ENCODE peak calls at places on chromosomes 11 and 22, in eight cellular contexts. One of them, this sample, is unnamed.

GRCh38 chr22:35987487-35987886 is 41.1 kb downstream of the RBFOX2 start:
- DNase-seq in suprapubic skin: no peak
- DNase-seq in uterus: no peak
- DNase-seq in right atrium auricular region: no peak
- DNase-seq in progenitor cell of endocrine pancreas: no peak
- DNase-seq in endothelial cell: no peak
- DNase-seq in left lung: no peak
- DNase-seq in heart left ventricle: no peak
- DNase-seq in this sample: no peak

GRCh38 chr22:30871391-30872281 is 96.9 kb downstream of the MORC2 start:
- DNase-seq in heart left ventricle: peak; percentile 8
- DNase-seq in progenitor cell of endocrine pancreas: no peak
- DNase-seq in right atrium auricular region: no peak
- DNase-seq in suprapubic skin: peak; percentile 66
- DNase-seq in left lung: peak; percentile 15
- DNase-seq in endothelial cell: no peak
- DNase-seq in uterus: no peak
- DNase-seq in this sample: no peak

GRCh38 chr11:6260207-6260726 is 629 bp downstream of the CCKBR start:
- DNase-seq in left lung: no peak
- DNase-seq in endothelial cell: no peak
- DNase-seq in suprapubic skin: no peak
- DNase-seq in right atrium auricular region: no peak
- DNase-seq in uterus: no peak
- DNase-seq in heart left ventricle: no peak
- DNase-seq in progenitor cell of endocrine pancreas: no peak
- DNase-seq in this sample: no peak

GRCh38 chr22:17578129-17578754 is 14.9 kb downstream of the SLC25A18 start:
- DNase-seq in progenitor cell of endocrine pancreas: no peak
- DNase-seq in heart left ventricle: peak; percentile 38
- DNase-seq in suprapubic skin: no peak
- DNase-seq in endothelial cell: no peak
- DNase-seq in uterus: no peak
- DNase-seq in right atrium auricular region: peak; percentile 84
- DNase-seq in left lung: peak; percentile 56
- DNase-seq in this sample: no peak

GRCh38 chr11:13169709-13170108 is 107.9 kb upstream of the BMAL1 start:
- DNase-seq in uterus: no peak
- DNase-seq in endothelial cell: no peak
- DNase-seq in left lung: no peak
- DNase-seq in heart left ventricle: no peak
- DNase-seq in right atrium auricular region: no peak
- DNase-seq in suprapubic skin: no peak
- DNase-seq in progenitor cell of endocrine pancreas: no peak
- DNase-seq in this sample: no peak

GRCh38 chr11:129960216-129961214 is 42.1 kb downstream of the PRDM10 start:
- DNase-seq in right atrium auricular region: no peak
- DNase-seq in heart left ventricle: no peak
- DNase-seq in suprapubic skin: no peak
- DNase-seq in uterus: no peak
- DNase-seq in left lung: no peak
- DNase-seq in progenitor cell of endocrine pancreas: no peak
- DNase-seq in endothelial cell: no peak
- DNase-seq in this sample: no peak

GRCh38 chr11:93775289-93775688 is 8.8 kb upstream of the MED17 start:
- DNase-seq in uterus: no peak
- DNase-seq in progenitor cell of endocrine pancreas: no peak
- DNase-seq in right atrium auricular region: no peak
- DNase-seq in left lung: no peak
- DNase-seq in heart left ventricle: no peak
- DNase-seq in suprapubic skin: no peak
- DNase-seq in endothelial cell: peak; percentile 13
- DNase-seq in this sample: no peak

GRCh38 chr11:70503201-70503877 is 105.0 kb downstream of the CTTN start:
- DNase-seq in progenitor cell of endocrine pancreas: no peak
- DNase-seq in suprapubic skin: no peak
- DNase-seq in endothelial cell: no peak
- DNase-seq in left lung: no peak
- DNase-seq in uterus: no peak
- DNase-seq in right atrium auricular region: no peak
- DNase-seq in heart left ventricle: no peak
- DNase-seq in this sample: no peak

GRCh38 chr11:22304337-22304961 is 33.7 kb upstream of the SLC17A6 start:
- DNase-seq in heart left ventricle: no peak
- DNase-seq in progenitor cell of endocrine pancreas: no peak
- DNase-seq in uterus: no peak
- DNase-seq in suprapubic skin: no peak
- DNase-seq in right atrium auricular region: no peak
- DNase-seq in endothelial cell: no peak
- DNase-seq in left lung: no peak
- DNase-seq in this sample: no peak

GRCh38 chr11:70607561-70607960 is 209.2 kb downstream of the CTTN start:
- DNase-seq in progenitor cell of endocrine pancreas: no peak
- DNase-seq in uterus: no peak
- DNase-seq in endothelial cell: no peak
- DNase-seq in suprapubic skin: no peak
- DNase-seq in right atrium auricular region: no peak
- DNase-seq in left lung: no peak
- DNase-seq in heart left ventricle: no peak
- DNase-seq in this sample: no peak

GRCh38 chr11:2795491-2795991 is 90.0 kb downstream of the CDKN1C start:
- DNase-seq in uterus: peak; percentile 15
- DNase-seq in heart left ventricle: no peak
- DNase-seq in left lung: peak; percentile 26
- DNase-seq in right atrium auricular region: peak; percentile 53
- DNase-seq in endothelial cell: no peak
- DNase-seq in progenitor cell of endocrine pancreas: no peak
- DNase-seq in suprapubic skin: peak; percentile 73
- DNase-seq in this sample: peak; percentile 22

GRCh38 chr11:102192349-102193066 is 82.3 kb downstream of the YAP1 start:
- DNase-seq in endothelial cell: no peak
- DNase-seq in left lung: no peak
- DNase-seq in right atrium auricular region: no peak
- DNase-seq in progenitor cell of endocrine pancreas: no peak
- DNase-seq in suprapubic skin: no peak
- DNase-seq in heart left ventricle: no peak
- DNase-seq in uterus: no peak
- DNase-seq in this sample: no peak

GRCh38 chr22:46842606-46843005 is 80.2 kb downstream of the TBC1D22A start:
- DNase-seq in right atrium auricular region: no peak
- DNase-seq in suprapubic skin: no peak
- DNase-seq in uterus: no peak
- DNase-seq in left lung: no peak
- DNase-seq in progenitor cell of endocrine pancreas: no peak
- DNase-seq in endothelial cell: no peak
- DNase-seq in heart left ventricle: no peak
- DNase-seq in this sample: no peak

GRCh38 chr11:132559371-132560036 is 972.8 kb downstream of the OPCML start:
- DNase-seq in heart left ventricle: no peak
- DNase-seq in suprapubic skin: no peak
- DNase-seq in uterus: no peak
- DNase-seq in left lung: no peak
- DNase-seq in endothelial cell: no peak
- DNase-seq in right atrium auricular region: no peak
- DNase-seq in progenitor cell of endocrine pancreas: no peak
- DNase-seq in this sample: no peak
- TF ChIP-seq CTCF in heart left ventricle: no peak
- TF ChIP-seq CTCF in suprapubic skin: no peak
- TF ChIP-seq CTCF in uterus: no peak
- TF ChIP-seq CTCF in left lung: no peak
- TF ChIP-seq CTCF in endothelial cell: no peak
- TF ChIP-seq CTCF in right atrium auricular region: no peak
- TF ChIP-seq CTCF in progenitor cell of endocrine pancreas: no peak
- TF ChIP-seq CTCF in this sample: no peak

GRCh38 chr22:20591295-20591645 is 83.9 kb downstream of the MED15 start:
- DNase-seq in progenitor cell of endocrine pancreas: no peak
- DNase-seq in left lung: no peak
- DNase-seq in suprapubic skin: no peak
- DNase-seq in uterus: no peak
- DNase-seq in heart left ventricle: peak; percentile 13
- DNase-seq in endothelial cell: no peak
- DNase-seq in right atrium auricular region: no peak
- DNase-seq in this sample: no peak

GRCh38 chr22:20588843-20589581 is 81.6 kb downstream of the MED15 start:
- DNase-seq in left lung: no peak
- DNase-seq in progenitor cell of endocrine pancreas: no peak
- DNase-seq in uterus: no peak
- DNase-seq in endothelial cell: no peak
- DNase-seq in right atrium auricular region: no peak
- DNase-seq in suprapubic skin: no peak
- DNase-seq in heart left ventricle: peak; percentile 13
- DNase-seq in this sample: no peak

GRCh38 chr22:20589614-20590476 is 82.4 kb downstream of the MED15 start:
- DNase-seq in left lung: no peak
- DNase-seq in heart left ventricle: peak; percentile 16
- DNase-seq in endothelial cell: no peak
- DNase-seq in progenitor cell of endocrine pancreas: no peak
- DNase-seq in right atrium auricular region: no peak
- DNase-seq in uterus: no peak
- DNase-seq in suprapubic skin: no peak
- DNase-seq in this sample: no peak

GRCh38 chr22:20590477-20591294 is 83.3 kb downstream of the MED15 start:
- DNase-seq in right atrium auricular region: no peak
- DNase-seq in left lung: no peak
- DNase-seq in heart left ventricle: peak; percentile 6
- DNase-seq in suprapubic skin: no peak
- DNase-seq in endothelial cell: no peak
- DNase-seq in uterus: no peak
- DNase-seq in progenitor cell of endocrine pancreas: no peak
- DNase-seq in this sample: no peak

DNA sequence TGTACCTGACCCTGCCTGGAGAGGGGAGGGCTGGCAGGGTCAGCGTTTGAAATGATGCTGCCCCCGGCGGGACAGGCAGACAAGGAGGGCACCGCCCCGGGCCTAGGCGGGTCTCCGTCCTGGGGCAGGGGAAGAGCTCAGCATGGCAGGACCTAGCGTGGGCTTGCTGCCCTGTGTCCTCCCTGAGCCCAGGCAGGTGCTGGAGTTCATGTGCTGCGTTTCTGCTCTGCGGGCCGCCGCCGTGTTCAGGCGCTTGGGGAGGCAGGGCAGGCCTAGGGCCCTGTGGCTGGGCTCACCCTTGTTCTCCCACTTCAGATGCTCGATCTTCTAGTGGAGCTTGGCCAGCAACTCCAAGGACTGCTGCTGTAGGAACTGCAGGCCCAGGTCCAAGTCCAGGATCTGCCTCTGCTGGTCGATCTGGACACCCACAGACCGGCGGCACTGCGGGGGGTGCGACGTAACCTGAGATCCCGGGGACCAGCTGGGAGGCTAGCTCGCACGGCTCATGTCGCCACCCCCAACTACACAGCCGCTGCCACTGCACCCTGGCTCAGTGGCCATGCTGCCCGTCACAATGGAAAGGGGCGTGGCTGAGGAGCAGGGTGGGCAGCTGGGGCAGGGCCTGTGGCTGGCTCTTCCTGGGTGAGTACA is 84.4 kb downstream of the MED15 start:
- DNase-seq in endothelial cell: no peak
- DNase-seq in suprapubic skin: no peak
- DNase-seq in heart left ventricle: no peak
- DNase-seq in left lung: no peak
- DNase-seq in progenitor cell of endocrine pancreas: no peak
- DNase-seq in uterus: no peak
- DNase-seq in right atrium auricular region: no peak
- DNase-seq in this sample: no peak
- TF ChIP-seq CTCF in endothelial cell: no peak
- TF ChIP-seq CTCF in suprapubic skin: no peak
- TF ChIP-seq CTCF in heart left ventricle: no peak
- TF ChIP-seq CTCF in left lung: no peak
- TF ChIP-seq CTCF in progenitor cell of endocrine pancreas: no peak
- TF ChIP-seq CTCF in uterus: no peak
- TF ChIP-seq CTCF in right atrium auricular region: no peak
- TF ChIP-seq CTCF in this sample: no peak

DNA sequence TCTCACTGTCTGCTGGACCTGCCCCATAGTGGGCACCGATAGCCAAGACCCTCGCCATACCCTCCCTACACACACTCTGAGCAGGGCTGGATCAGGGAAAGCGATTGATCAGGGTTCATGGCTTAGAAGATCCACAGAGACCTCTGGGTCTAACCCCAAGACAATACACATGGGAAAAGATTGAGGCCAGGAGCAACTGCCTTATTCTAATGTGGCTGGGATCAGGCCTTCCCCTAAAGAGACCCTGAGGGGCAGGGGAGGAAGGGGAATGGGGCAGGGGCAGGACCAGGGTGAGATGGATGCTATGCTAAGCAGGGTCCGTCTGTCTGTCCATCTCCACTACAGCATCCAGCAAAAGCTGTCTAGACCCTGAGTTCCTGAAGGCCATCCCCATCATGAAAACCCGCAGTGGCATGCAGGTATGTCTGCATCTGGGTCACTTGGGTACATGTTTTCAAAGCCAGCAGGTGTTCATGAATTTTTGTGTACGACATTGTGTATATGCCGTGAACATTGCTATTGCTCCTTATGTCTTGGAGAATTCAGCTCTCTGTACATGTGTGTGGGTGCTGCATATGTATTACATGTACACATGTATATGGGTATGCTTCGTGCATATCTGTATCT is 15.3 kb upstream of the RELT start:
- DNase-seq in right atrium auricular region: no peak
- DNase-seq in left lung: no peak
- DNase-seq in suprapubic skin: no peak
- DNase-seq in progenitor cell of endocrine pancreas: no peak
- DNase-seq in endothelial cell: no peak
- DNase-seq in heart left ventricle: no peak
- DNase-seq in uterus: no peak
- DNase-seq in this sample: no peak
- TF ChIP-seq CTCF in right atrium auricular region: no peak
- TF ChIP-seq CTCF in left lung: no peak
- TF ChIP-seq CTCF in suprapubic skin: no peak
- TF ChIP-seq CTCF in progenitor cell of endocrine pancreas: no peak
- TF ChIP-seq CTCF in endothelial cell: peak; percentile 22
- TF ChIP-seq CTCF in heart left ventricle: no peak
- TF ChIP-seq CTCF in uterus: no peak
- TF ChIP-seq CTCF in this sample: no peak

DNA sequence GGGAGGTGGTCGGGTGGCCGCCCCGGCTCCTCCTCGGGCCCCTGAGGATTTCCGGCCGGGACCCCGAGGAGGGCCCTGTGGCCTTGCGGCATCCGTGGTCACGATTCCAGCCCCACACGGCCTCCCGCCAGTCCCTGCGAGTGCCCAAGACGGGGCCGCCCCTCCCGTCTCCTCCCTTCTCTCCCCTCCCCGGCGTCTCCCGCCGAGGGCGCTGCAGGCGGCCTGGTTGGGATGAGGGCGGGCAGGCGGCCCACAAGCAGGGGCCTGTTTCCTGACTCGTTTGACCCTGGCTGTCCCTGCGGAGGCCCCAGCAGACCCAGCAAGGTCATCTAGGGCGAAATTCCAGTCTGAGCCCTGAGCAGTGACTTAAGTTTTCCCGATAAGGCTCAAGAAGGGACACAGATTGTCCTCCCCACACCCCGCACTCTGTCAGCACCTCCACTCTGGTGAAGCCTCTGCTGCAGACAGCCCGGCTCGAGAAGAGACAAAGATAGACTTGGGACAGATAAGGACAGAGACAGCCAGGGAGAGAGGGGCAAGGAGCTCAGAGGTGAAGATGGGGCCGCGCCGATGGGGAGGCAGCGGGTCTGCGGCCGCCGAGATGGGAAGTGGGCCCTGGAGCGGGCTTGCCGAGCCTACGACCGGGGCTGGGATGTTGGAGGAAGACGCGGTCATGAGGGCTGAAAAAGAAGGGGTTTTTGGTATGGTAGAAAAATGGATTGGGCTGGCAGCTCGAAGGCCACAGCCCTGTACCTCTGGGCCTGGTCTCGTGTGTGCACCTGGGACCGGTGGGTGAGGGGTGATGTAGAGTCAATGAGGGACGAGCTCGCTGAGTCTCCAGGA is 95.0 kb downstream of the SWAP70 start:
- DNase-seq in left lung: peak; percentile 80
- DNase-seq in heart left ventricle: peak; percentile 86
- DNase-seq in progenitor cell of endocrine pancreas: peak; percentile 52
- DNase-seq in endothelial cell: peak; percentile 64
- DNase-seq in suprapubic skin: peak; percentile 87
- DNase-seq in uterus: peak; percentile 81
- DNase-seq in right atrium auricular region: peak; percentile 88
- DNase-seq in this sample: peak; percentile 58
- TF ChIP-seq CTCF in left lung: no peak
- TF ChIP-seq CTCF in heart left ventricle: no peak
- TF ChIP-seq CTCF in progenitor cell of endocrine pancreas: no peak
- TF ChIP-seq CTCF in endothelial cell: no peak
- TF ChIP-seq CTCF in suprapubic skin: peak; percentile 6
- TF ChIP-seq CTCF in uterus: peak; percentile 27
- TF ChIP-seq CTCF in right atrium auricular region: peak; percentile 5
- TF ChIP-seq CTCF in this sample: no peak